ENCODE peak calls at places on chromosomes 3 and 15, in four cellular contexts. Z is OCI-LY7, G is MM.1S, J is mucosa of descending colon. K is an unnamed sample. For H3K36me3, the result is how much of the 10 kb centered on the place peaks cover.

GRCh38 chr3:137642831-137643230 is 121.3 kb upstream of the SOX14 start:
- DNase-seq in Z (no peak), G (no peak), J (no peak), K (no peak)

GRCh38 chr15:28123408-28124023 is 24.4 kb upstream of the OCA2 start:
- DNase-seq in Z (peak), G (peak), J (peak), K (peak)

GRCh38 chr15:45129651-45130129 is at the start of the genes DUOX1 and DUOXA1:
- DNase-seq in Z (no peak), G (peak), J (peak), K (no peak)

GRCh38 chr3:121362035-121362734 is 183.6 kb downstream of the POLQ start:
- DNase-seq in Z (no peak), G (peak), J (no peak), K (no peak)

GRCh38 chr3:57752307-57752706 is 3.8 kb upstream of the SLMAP start:
- DNase-seq in Z (no peak), G (no peak), J (no peak), K (no peak)

GRCh38 chr15:73495171-73495570 is 52.2 kb downstream of the REC114 start:
- DNase-seq in Z (no peak), G (no peak), J (no peak), K (no peak)

GRCh38 chr3:143171141-143171651 is 51.6 kb downstream of the CHST2 start:
- DNase-seq in Z (peak), G (peak), J (no peak), K (no peak)

GRCh38 chr3:194672876-194673275 is 885 bp upstream of the LSG1 start:
- DNase-seq in Z (no peak), G (no peak), J (no peak), K (no peak)

GRCh38 chr3:18740631-18741583 is 315.8 kb upstream of the SATB1 start:
- DNase-seq in Z (peak), G (peak), J (no peak), K (no peak)

GRCh38 chr15:70356919-70357318 is 259.2 kb upstream of the TLE3 start:
- DNase-seq in Z (no peak), G (no peak), J (no peak), K (no peak)

GRCh38 chr15:66387176-66388056 is 704 bp downstream of the MAP2K1 start:
- DNase-seq in Z (peak), G (peak), J (peak), K (peak)

GRCh38 chr3:124775776-124776336 is 45.6 kb downstream of the UMPS start:
- DNase-seq in Z (no peak), G (no peak), J (no peak), K (no peak)

GRCh38 chr15:100537326-100537725 is 8.6 kb upstream of the CERS3 start:
- DNase-seq in Z (peak), G (no peak), J (no peak), K (no peak)

GRCh38 chr3:99562990-99563607 is 75.3 kb upstream of the COL8A1 start:
- DNase-seq in Z (no peak), G (no peak), J (no peak), K (no peak)

GRCh38 chr15:70856177-70856883 is 2.4 kb upstream of the LARP6 start:
- DNase-seq in Z (no peak), G (no peak), J (no peak), K (no peak)

GRCh38 chr15:43800286-43801136 is at the start of gene HYPK:
- DNase-seq in Z (peak), G (peak), J (peak), K (peak)

GRCh38 chr3:128436214-128436613 is 30.5 kb downstream of the DNAJB8 start:
- DNase-seq in Z (no peak), G (no peak), J (no peak), K (no peak)

GRCh38 chr3:157176108-157176507 is 16.2 kb upstream of the CCNL1 start:
- DNase-seq in Z (no peak), G (no peak), J (no peak), K (no peak)

GRCh38 chr3:115071122-115071521 is 76.0 kb downstream of the ZBTB20 start:
- DNase-seq in Z (no peak), G (no peak), J (no peak), K (no peak)

GRCh38 chr3:111831840-111832239 is 27.2 kb upstream of the PHLDB2 start:
- DNase-seq in Z (no peak), G (no peak), J (no peak), K (no peak)

GRCh38 chr15:66872394-66872793 is 170.4 kb downstream of the SMAD6 start:
- DNase-seq in Z (no peak), G (no peak), J (no peak), K (no peak)

GRCh38 chr3:102059145-102059943 is 210.0 kb downstream of the NFKBIZ start:
- DNase-seq in Z (peak), G (peak), J (no peak), K (no peak)

GRCh38 chr3:27134165-27134796 is 234.9 kb downstream of the NEK10 start:
- DNase-seq in Z (peak), G (peak), J (peak), K (peak)

GRCh38 chr3:132417695-132418520 is 606 bp downstream of the DNAJC13 start:
- DNase-seq in Z (peak), G (peak), J (no peak), K (peak)

GRCh38 chr15:95470997-95471692 is 859.4 kb upstream of the NR2F2 start:
- DNase-seq in Z (no peak), G (no peak), J (no peak), K (peak)

GRCh38 chr15:92361321-92362090 is 32.2 kb upstream of the ST8SIA2 start:
- DNase-seq in Z (no peak), G (no peak), J (no peak), K (no peak)

GRCh38 chr15:25717861-25718504 is 145.1 kb downstream of the ATP10A start:
- DNase-seq in Z (no peak), G (no peak), J (no peak), K (no peak)

GRCh38 chr3:132008841-132009638 is 25.8 kb downstream of the CPNE4 start:
- DNase-seq in Z (no peak), G (no peak), J (no peak), K (no peak)

GRCh38 chr3:73520931-73521461 is 103.7 kb downstream of the PDZRN3 start:
- DNase-seq in Z (no peak), G (no peak), J (peak), K (no peak)

GRCh38 chr3:105449393-105449792 is 82.7 kb downstream of the ALCAM start:
- DNase-seq in Z (no peak), G (no peak), J (no peak), K (no peak)

GRCh38 chr3:123610331-123610730 is 25.5 kb upstream of the HACD2 start:
- DNase-seq in Z (peak), G (no peak), J (no peak), K (no peak)

GRCh38 chr15:47718474-47719440 is 1.5 kb downstream of the SEMA6D start:
- DNase-seq in Z (no peak), G (no peak), J (peak), K (no peak)

GRCh38 chr3:71447197-71447596 is 136.3 kb downstream of the FOXP1 start:
- DNase-seq in Z (no peak), G (no peak), J (no peak), K (no peak)

GRCh38 chr15:70562906-70563305 is 200.5 kb downstream of the UACA start:
- DNase-seq in Z (no peak), G (no peak), J (no peak), K (no peak)

DNA sequence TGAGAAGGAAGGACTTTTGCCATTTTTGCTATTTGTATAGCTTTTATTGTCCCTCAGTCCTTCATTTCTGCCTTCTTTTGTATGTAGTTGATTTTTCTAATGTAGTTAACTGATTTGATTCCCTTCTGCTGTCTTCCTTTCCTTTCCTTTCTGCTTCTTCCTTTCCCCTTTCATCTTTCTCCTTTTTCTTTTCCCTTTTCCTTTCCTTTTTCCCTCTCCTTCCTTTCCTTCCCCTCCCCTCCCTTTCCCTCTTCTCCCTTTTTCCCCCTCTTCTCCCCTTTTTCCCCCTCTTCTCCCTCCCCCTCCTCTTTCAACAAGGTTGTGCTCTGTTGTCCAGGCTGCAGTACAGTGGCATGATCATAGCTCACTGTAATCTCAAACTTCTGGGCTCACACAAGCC is 59.0 kb downstream of the CHCHD6 start:
- DNase-seq in Z (no peak), G (no peak), J (no peak), K (no peak)
- H3K36me3 ChIP-seq in Z (under half), G (under half), J (under half), K (under half)

DNA sequence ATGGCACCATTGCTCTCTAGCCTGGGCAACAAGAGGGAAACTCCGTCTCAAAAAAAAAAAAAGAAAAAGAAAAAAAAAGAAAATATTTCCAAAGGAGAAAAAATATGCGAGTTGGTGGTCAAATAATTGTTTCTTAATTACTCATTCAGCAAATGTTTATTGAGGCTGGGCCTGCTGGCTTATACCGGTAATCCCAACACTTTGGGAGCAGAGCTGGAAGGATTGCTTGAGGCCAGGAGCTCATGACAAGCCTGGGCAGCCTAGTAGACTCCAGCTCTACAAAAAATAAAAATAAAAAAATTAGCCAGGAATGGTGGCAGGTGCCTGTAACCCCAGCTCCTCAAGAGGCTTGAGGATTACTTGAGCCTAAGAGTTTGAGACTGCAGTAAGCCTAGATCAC is 4.1 kb downstream of the KNL1 start:
- DNase-seq in Z (no peak), G (no peak), J (no peak), K (no peak)
- H3K4me3 ChIP-seq in Z (no peak), G (no peak), J (no peak), K (no peak)

DNA sequence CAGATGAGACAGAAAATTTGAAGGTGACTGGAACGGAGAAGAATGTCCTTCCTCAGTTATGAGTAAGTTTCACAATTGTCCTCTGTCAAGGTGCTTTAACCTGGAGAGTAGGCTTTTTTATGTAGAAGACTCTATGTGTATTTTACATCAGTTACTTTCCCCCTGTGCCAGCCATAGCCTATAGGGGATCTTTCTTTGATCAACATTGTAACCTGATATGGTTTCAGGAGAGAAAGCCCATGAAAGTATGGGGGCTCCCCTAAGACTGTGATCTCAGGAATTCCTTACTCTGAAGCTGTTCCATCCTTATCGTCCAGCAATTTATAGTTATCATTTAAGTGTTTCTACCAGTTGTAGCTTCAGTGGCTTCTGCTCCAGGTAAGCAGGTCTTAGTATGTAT is 1076.3 kb upstream of the EPHA6 start:
- DNase-seq in Z (no peak), G (no peak), J (no peak), K (no peak)
- TF ChIP-seq CTCF in Z (no peak), G (no peak), J (no peak), K (no peak)

GRCh38 chr15:22855791-22856190 is 17.3 kb downstream of the NIPA2 start:
- DNase-seq in Z (no peak), G (no peak), J (no peak), K (no peak)
- H3K36me3 ChIP-seq in Z (half or more), G (under half), J (under half), K (under half)

GRCh38 chr15:40328176-40328575 is 4.7 kb downstream of the INAFM2 start:
- DNase-seq in Z (no peak), G (peak), J (no peak), K (no peak)

GRCh38 chr15:40330368-40330836 is 6.9 kb downstream of the INAFM2 start:
- DNase-seq in Z (no peak), G (no peak), J (peak), K (no peak)

GRCh38 chr15:40329804-40330203 is 6.3 kb downstream of the INAFM2 start:
- DNase-seq in Z (no peak), G (no peak), J (no peak), K (no peak)

GRCh38 chr15:40327338-40327917 is 3.9 kb downstream of the INAFM2 start:
- DNase-seq in Z (no peak), G (peak), J (no peak), K (no peak)

DNA sequence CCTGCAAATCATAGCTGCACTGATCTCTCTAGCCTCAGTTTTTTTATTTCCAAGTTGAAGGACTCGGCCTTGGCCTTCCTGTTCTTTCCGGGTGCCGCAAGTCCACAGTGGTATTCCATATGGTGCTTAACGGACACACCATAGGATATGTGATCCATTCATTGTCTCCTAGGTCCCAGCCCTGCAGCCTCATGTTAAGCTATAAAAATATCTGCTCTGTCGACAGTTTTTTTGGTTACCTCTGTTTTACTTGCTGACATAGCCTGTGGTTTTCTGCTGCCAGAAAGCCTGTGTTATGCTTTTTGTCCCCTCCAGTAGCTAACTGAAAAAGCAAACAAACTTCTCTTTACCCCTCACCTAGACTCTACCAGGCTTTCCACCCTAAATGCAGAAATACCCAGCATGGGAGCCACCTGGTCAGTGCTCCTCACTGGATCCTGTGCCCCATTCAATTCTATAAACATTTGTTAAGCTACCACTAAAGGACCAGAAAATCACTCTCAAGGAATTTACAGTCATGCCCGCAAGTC is 5.3 kb downstream of the INAFM2 start:
- DNase-seq in Z (no peak), G (peak), J (no peak), K (no peak)
- H3K4me3 ChIP-seq in Z (no peak), G (peak), J (no peak), K (no peak)

DNA sequence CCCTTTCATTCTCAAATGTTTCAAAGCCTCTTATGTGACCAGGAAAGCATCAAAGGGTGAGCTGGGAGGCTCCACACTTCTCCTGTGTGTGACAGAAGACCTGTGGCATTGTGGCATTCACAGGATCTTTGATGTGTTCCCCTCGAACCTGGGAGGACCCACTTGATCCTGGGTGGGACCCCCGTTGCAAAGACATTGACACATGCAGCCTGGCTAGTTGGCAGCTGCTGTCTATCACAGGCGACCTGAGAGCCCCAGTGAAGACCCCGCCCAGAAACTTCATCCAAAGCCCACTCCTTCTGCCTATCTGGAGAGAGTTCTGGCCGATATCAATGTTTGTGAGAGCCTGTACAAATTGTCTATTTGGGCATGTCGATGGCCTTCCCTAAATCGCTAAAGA is 140.4 kb upstream of the ATP2B2 start:
- DNase-seq in Z (no peak), G (no peak), J (no peak), K (no peak)
- TF ChIP-seq CTCF in Z (no peak), G (no peak), J (no peak), K (no peak)

K was measured in Caco-2.